ENCODE peak calls at places on chromosomes 7 and 10, in five cellular contexts. One of them, this sample, is unnamed.

GRCh38 chr7:16586081-16586874 is 59.3 kb downstream of the ANKMY2 start:
- DNase-seq in neuronal stem cell: no peak
- DNase-seq in trophoblast cell: no peak
- DNase-seq in H9: no peak
- DNase-seq in mesenchymal stem cell: no peak
- DNase-seq in this sample: no peak

GRCh38 chr7:37718585-37718984 is 35.0 kb downstream of the GPR141 start:
- DNase-seq in H9: no peak
- DNase-seq in mesenchymal stem cell: no peak
- DNase-seq in neuronal stem cell: no peak
- DNase-seq in trophoblast cell: no peak
- DNase-seq in this sample: no peak

GRCh38 chr7:64832136-64832535 is 37.9 kb downstream of the ZNF138 start:
- DNase-seq in H9: no peak
- DNase-seq in neuronal stem cell: no peak
- DNase-seq in mesenchymal stem cell: no peak
- DNase-seq in trophoblast cell: no peak
- DNase-seq in this sample: no peak

GRCh38 chr7:157539521-157539920 is 202.7 kb downstream of the DNAJB6 start:
- DNase-seq in neuronal stem cell: no peak
- DNase-seq in mesenchymal stem cell: no peak
- DNase-seq in H9: no peak
- DNase-seq in trophoblast cell: no peak
- DNase-seq in this sample: no peak

GRCh38 chr10:54983255-54983654 is 182.2 kb upstream of the PCDH15 start:
- DNase-seq in trophoblast cell: no peak
- DNase-seq in neuronal stem cell: no peak
- DNase-seq in mesenchymal stem cell: peak
- DNase-seq in H9: no peak
- DNase-seq in this sample: no peak

GRCh38 chr7:86768967-86769760 is 125.5 kb downstream of the GRM3 start:
- DNase-seq in H9: no peak
- DNase-seq in trophoblast cell: no peak
- DNase-seq in neuronal stem cell: no peak
- DNase-seq in mesenchymal stem cell: no peak
- DNase-seq in this sample: no peak

GRCh38 chr7:151735186-151735853 is 141.6 kb downstream of the PRKAG2 start:
- DNase-seq in mesenchymal stem cell: peak
- DNase-seq in neuronal stem cell: no peak
- DNase-seq in trophoblast cell: no peak
- DNase-seq in H9: no peak
- DNase-seq in this sample: no peak

GRCh38 chr10:90675621-90676020 is 182.2 kb downstream of the HTR7 start:
- DNase-seq in H9: no peak
- DNase-seq in mesenchymal stem cell: peak
- DNase-seq in trophoblast cell: no peak
- DNase-seq in neuronal stem cell: no peak
- DNase-seq in this sample: no peak

GRCh38 chr7:77331938-77332695 is 84.0 kb downstream of the GSAP start:
- DNase-seq in neuronal stem cell: peak
- DNase-seq in trophoblast cell: peak
- DNase-seq in H9: peak
- DNase-seq in mesenchymal stem cell: peak
- DNase-seq in this sample: peak

GRCh38 chr10:9189448-9189847 is 1135.0 kb downstream of the GATA3 start:
- DNase-seq in mesenchymal stem cell: no peak
- DNase-seq in trophoblast cell: no peak
- DNase-seq in neuronal stem cell: no peak
- DNase-seq in H9: no peak
- DNase-seq in this sample: no peak

GRCh38 chr10:13184726-13185514 is 23.6 kb downstream of the MCM10 start:
- DNase-seq in trophoblast cell: no peak
- DNase-seq in mesenchymal stem cell: no peak
- DNase-seq in H9: no peak
- DNase-seq in neuronal stem cell: no peak
- DNase-seq in this sample: no peak

GRCh38 chr10:122007415-122007814 is 18.5 kb downstream of the TACC2 start:
- DNase-seq in H9: no peak
- DNase-seq in trophoblast cell: no peak
- DNase-seq in mesenchymal stem cell: no peak
- DNase-seq in neuronal stem cell: no peak
- DNase-seq in this sample: no peak

GRCh38 chr10:101047268-101047667 is 14.5 kb upstream of the KAZALD1 start:
- DNase-seq in H9: no peak
- DNase-seq in trophoblast cell: no peak
- DNase-seq in neuronal stem cell: no peak
- DNase-seq in mesenchymal stem cell: no peak
- DNase-seq in this sample: peak

GRCh38 chr7:104848386-104848990 is 165.5 kb upstream of the KMT2E start:
- DNase-seq in mesenchymal stem cell: peak
- DNase-seq in H9: peak
- DNase-seq in trophoblast cell: peak
- DNase-seq in neuronal stem cell: peak
- DNase-seq in this sample: peak

GRCh38 chr10:24414597-24414996 is 205.7 kb downstream of the KIAA1217 start:
- DNase-seq in mesenchymal stem cell: no peak
- DNase-seq in neuronal stem cell: no peak
- DNase-seq in H9: no peak
- DNase-seq in trophoblast cell: no peak
- DNase-seq in this sample: no peak

GRCh38 chr10:33066558-33067236 is 108.7 kb upstream of the ITGB1 start:
- DNase-seq in trophoblast cell: no peak
- DNase-seq in neuronal stem cell: no peak
- DNase-seq in mesenchymal stem cell: peak
- DNase-seq in H9: no peak
- DNase-seq in this sample: no peak

GRCh38 chr7:151759591-151760042 is 117.3 kb downstream of the PRKAG2 start:
- DNase-seq in trophoblast cell: peak
- DNase-seq in H9: peak
- DNase-seq in mesenchymal stem cell: peak
- DNase-seq in neuronal stem cell: peak
- DNase-seq in this sample: peak

GRCh38 chr7:129741011-129741410 is 129.5 kb downstream of the NRF1 start:
- DNase-seq in mesenchymal stem cell: no peak
- DNase-seq in H9: no peak
- DNase-seq in neuronal stem cell: no peak
- DNase-seq in trophoblast cell: no peak
- DNase-seq in this sample: no peak

GRCh38 chr7:98357751-98358161 is 43.1 kb downstream of the BAIAP2L1 start:
- DNase-seq in mesenchymal stem cell: peak
- DNase-seq in trophoblast cell: peak
- DNase-seq in neuronal stem cell: no peak
- DNase-seq in H9: no peak
- DNase-seq in this sample: no peak

GRCh38 chr10:5818048-5818331 is 4.8 kb upstream of the GDI2 start:
- DNase-seq in mesenchymal stem cell: no peak
- DNase-seq in H9: no peak
- DNase-seq in neuronal stem cell: no peak
- DNase-seq in trophoblast cell: no peak
- DNase-seq in this sample: no peak

GRCh38 chr10:17289763-17290162 is 61.7 kb downstream of the VIM start:
- DNase-seq in trophoblast cell: no peak
- DNase-seq in H9: no peak
- DNase-seq in mesenchymal stem cell: no peak
- DNase-seq in neuronal stem cell: no peak
- DNase-seq in this sample: no peak

GRCh38 chr7:151088856-151089699 is 2.8 kb downstream of the AGAP3 start:
- DNase-seq in mesenchymal stem cell: peak
- DNase-seq in H9: no peak
- DNase-seq in neuronal stem cell: peak
- DNase-seq in trophoblast cell: no peak
- DNase-seq in this sample: no peak

GRCh38 chr7:10733747-10734146 is 239.9 kb upstream of the PHF14 start:
- DNase-seq in H9: no peak
- DNase-seq in mesenchymal stem cell: no peak
- DNase-seq in trophoblast cell: no peak
- DNase-seq in neuronal stem cell: no peak
- DNase-seq in this sample: no peak

GRCh38 chr10:34492081-34492480 is 323.0 kb downstream of the PARD3 start:
- DNase-seq in mesenchymal stem cell: no peak
- DNase-seq in neuronal stem cell: no peak
- DNase-seq in H9: no peak
- DNase-seq in trophoblast cell: no peak
- DNase-seq in this sample: no peak

GRCh38 chr7:117145952-117146475 is 176.8 kb downstream of the WNT2 start:
- DNase-seq in trophoblast cell: peak
- DNase-seq in H9: no peak
- DNase-seq in neuronal stem cell: no peak
- DNase-seq in mesenchymal stem cell: no peak
- DNase-seq in this sample: no peak

GRCh38 chr10:61024801-61025201 is 80.8 kb upstream of the RHOBTB1 start:
- DNase-seq in trophoblast cell: no peak
- DNase-seq in neuronal stem cell: peak
- DNase-seq in mesenchymal stem cell: peak
- DNase-seq in H9: peak
- DNase-seq in this sample: no peak

GRCh38 chr10:82668266-82668665 is 793.3 kb downstream of the NRG3 start:
- DNase-seq in neuronal stem cell: no peak
- DNase-seq in mesenchymal stem cell: no peak
- DNase-seq in trophoblast cell: no peak
- DNase-seq in H9: no peak
- DNase-seq in this sample: no peak

GRCh38 chr7:27172823-27173411 is 1.2 kb downstream of the HOXA10 start:
- DNase-seq in trophoblast cell: no peak
- DNase-seq in H9: peak
- DNase-seq in mesenchymal stem cell: peak
- DNase-seq in neuronal stem cell: no peak
- DNase-seq in this sample: peak

GRCh38 chr7:131527462-131527861 is 29.0 kb downstream of the PODXL start:
- DNase-seq in neuronal stem cell: no peak
- DNase-seq in trophoblast cell: no peak
- DNase-seq in H9: no peak
- DNase-seq in mesenchymal stem cell: no peak
- DNase-seq in this sample: no peak

GRCh38 chr7:155533827-155534690 is 12.3 kb downstream of the CNPY1 start:
- DNase-seq in trophoblast cell: no peak
- DNase-seq in mesenchymal stem cell: no peak
- DNase-seq in H9: peak
- DNase-seq in neuronal stem cell: peak
- DNase-seq in this sample: peak

GRCh38 chr7:105036217-105037168 is 22.5 kb downstream of the KMT2E start:
- DNase-seq in neuronal stem cell: no peak
- DNase-seq in mesenchymal stem cell: no peak
- DNase-seq in H9: no peak
- DNase-seq in trophoblast cell: no peak
- DNase-seq in this sample: no peak

GRCh38 chr10:110833234-110833940 is 38.3 kb upstream of the PDCD4 start:
- DNase-seq in trophoblast cell: no peak
- DNase-seq in mesenchymal stem cell: no peak
- DNase-seq in neuronal stem cell: no peak
- DNase-seq in H9: no peak
- DNase-seq in this sample: no peak

GRCh38 chr7:6205921-6206660 is 66.3 kb downstream of the CYTH3 start:
- DNase-seq in H9: no peak
- DNase-seq in trophoblast cell: no peak
- DNase-seq in neuronal stem cell: no peak
- DNase-seq in mesenchymal stem cell: no peak
- DNase-seq in this sample: no peak

DNA sequence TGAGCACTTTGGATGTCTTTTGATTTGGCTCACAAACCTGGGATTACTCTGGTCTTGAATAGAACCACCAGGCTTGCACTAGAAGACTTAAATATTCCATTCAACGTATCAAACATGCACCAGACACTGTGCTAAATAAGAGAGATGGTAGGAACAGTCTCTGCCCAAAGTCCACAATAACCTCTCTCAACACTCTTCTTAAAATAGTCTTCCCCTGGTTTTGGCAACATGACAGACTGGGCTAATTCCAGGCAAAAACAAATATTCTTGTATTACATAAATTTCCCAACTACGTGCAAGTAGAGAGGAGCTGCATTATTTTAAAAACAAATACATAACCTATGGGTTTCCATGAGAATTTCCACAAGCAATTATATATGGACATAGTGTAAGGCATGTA is 64.8 kb upstream of the PAPSS2 start:
- DNase-seq in trophoblast cell: no peak
- DNase-seq in mesenchymal stem cell: no peak
- DNase-seq in H9: no peak
- DNase-seq in neuronal stem cell: no peak
- DNase-seq in this sample: no peak
- H2BK12ac ChIP-seq in trophoblast cell: no peak
- H2BK12ac ChIP-seq in mesenchymal stem cell: no peak
- H2BK12ac ChIP-seq in H9: no peak
- H2BK12ac ChIP-seq in neuronal stem cell: no peak
- H2BK12ac ChIP-seq in this sample: no peak

GRCh38 chr10:116212756-116213155 is 60.2 kb downstream of the GFRA1 start:
- DNase-seq in H9: no peak
- DNase-seq in trophoblast cell: no peak
- DNase-seq in mesenchymal stem cell: no peak
- DNase-seq in neuronal stem cell: no peak
- DNase-seq in this sample: no peak
- H2BK12ac ChIP-seq in H9: no peak
- H2BK12ac ChIP-seq in trophoblast cell: no peak
- H2BK12ac ChIP-seq in mesenchymal stem cell: no peak
- H2BK12ac ChIP-seq in neuronal stem cell: no peak
- H2BK12ac ChIP-seq in this sample: no peak

GRCh38 chr10:129680661-129681344 is 213.8 kb downstream of the MGMT start:
- DNase-seq in H9: no peak
- DNase-seq in neuronal stem cell: no peak
- DNase-seq in mesenchymal stem cell: no peak
- DNase-seq in trophoblast cell: no peak
- DNase-seq in this sample: no peak
- H2BK12ac ChIP-seq in H9: no peak
- H2BK12ac ChIP-seq in neuronal stem cell: no peak
- H2BK12ac ChIP-seq in mesenchymal stem cell: no peak
- H2BK12ac ChIP-seq in trophoblast cell: no peak
- H2BK12ac ChIP-seq in this sample: no peak

GRCh38 chr7:142714375-142714774 is 34.9 kb upstream of the PRSS1 start:
- DNase-seq in H9: no peak
- DNase-seq in neuronal stem cell: no peak
- DNase-seq in trophoblast cell: no peak
- DNase-seq in mesenchymal stem cell: no peak
- DNase-seq in this sample: no peak

GRCh38 chr7:142712617-142712957 is 36.7 kb upstream of the PRSS1 start:
- DNase-seq in trophoblast cell: no peak
- DNase-seq in H9: no peak
- DNase-seq in mesenchymal stem cell: no peak
- DNase-seq in neuronal stem cell: no peak
- DNase-seq in this sample: no peak

GRCh38 chr7:142711196-142711595 is 38.1 kb upstream of the PRSS1 start:
- DNase-seq in trophoblast cell: no peak
- DNase-seq in H9: no peak
- DNase-seq in neuronal stem cell: no peak
- DNase-seq in mesenchymal stem cell: no peak
- DNase-seq in this sample: no peak

GRCh38 chr7:142711722-142712616 is 37.3 kb upstream of the PRSS1 start:
- DNase-seq in H9: no peak
- DNase-seq in trophoblast cell: no peak
- DNase-seq in neuronal stem cell: no peak
- DNase-seq in mesenchymal stem cell: peak
- DNase-seq in this sample: no peak

DNA sequence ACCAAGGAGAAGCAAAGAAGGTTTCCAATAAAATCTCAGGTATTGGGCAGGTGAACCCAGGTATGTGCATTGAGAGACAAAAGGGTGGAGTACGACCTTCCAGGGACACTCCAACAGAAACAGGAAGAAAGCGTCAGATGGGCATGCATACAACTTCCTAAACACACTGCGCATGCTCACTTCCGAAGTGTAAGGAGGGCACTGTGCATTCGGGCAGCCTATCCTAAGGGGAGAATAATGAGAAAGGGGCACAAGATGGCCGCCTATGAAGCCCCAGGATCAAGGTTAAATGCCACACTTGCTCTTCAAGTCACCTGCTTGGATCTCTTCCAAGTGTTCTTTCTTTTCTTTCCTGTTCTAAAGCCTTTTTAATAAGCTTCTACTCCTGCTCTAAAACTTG is 39.4 kb upstream of the PRSS1 start:
- DNase-seq in H9: no peak
- DNase-seq in neuronal stem cell: no peak
- DNase-seq in trophoblast cell: no peak
- DNase-seq in mesenchymal stem cell: no peak
- DNase-seq in this sample: no peak
- H2BK12ac ChIP-seq in H9: no peak
- H2BK12ac ChIP-seq in neuronal stem cell: no peak
- H2BK12ac ChIP-seq in trophoblast cell: no peak
- H2BK12ac ChIP-seq in mesenchymal stem cell: no peak
- H2BK12ac ChIP-seq in this sample: no peak

This sample was measured in H1.